ENCODE peak calls at places on chromosomes 4 and X, in six cellular contexts. One of them, this sample, is unnamed.

GRCh38 chr4:176286728-176287127 is 17.7 kb upstream of the ASB5 start:
- DNase-seq in activated T-helper 1 cell treated with anti-CD3 and anti-CD28 coated beads, Interleukin-2, amount 50 U/mL, for 16 hours: no peak
- DNase-seq in left ventricle myocardium inferior: no peak
- DNase-seq in fibroblast of lung: no peak
- DNase-seq in Calu3: no peak
- DNase-seq in T47D: no peak
- DNase-seq in this sample: peak; percentile 89

GRCh38 chr4:38860788-38861424 is 4.3 kb upstream of the TLR6 start:
- DNase-seq in activated T-helper 1 cell treated with anti-CD3 and anti-CD28 coated beads, Interleukin-2, amount 50 U/mL, for 16 hours: peak; percentile 34
- DNase-seq in left ventricle myocardium inferior: peak; percentile 19
- DNase-seq in fibroblast of lung: no peak
- DNase-seq in Calu3: peak; percentile 45
- DNase-seq in T47D: peak; percentile 60
- DNase-seq in this sample: no peak

GRCh38 chrX:109914114-109914849 is 88.6 kb upstream of the TMEM164 start:
- DNase-seq in activated T-helper 1 cell treated with anti-CD3 and anti-CD28 coated beads, Interleukin-2, amount 50 U/mL, for 16 hours: no peak
- DNase-seq in left ventricle myocardium inferior: no peak
- DNase-seq in fibroblast of lung: no peak
- DNase-seq in Calu3: no peak
- DNase-seq in T47D: peak; percentile 36
- DNase-seq in this sample: no peak

GRCh38 chr4:147056951-147057630 is 111.4 kb upstream of the TTC29 start:
- DNase-seq in activated T-helper 1 cell treated with anti-CD3 and anti-CD28 coated beads, Interleukin-2, amount 50 U/mL, for 16 hours: no peak
- DNase-seq in left ventricle myocardium inferior: no peak
- DNase-seq in fibroblast of lung: peak; percentile 39
- DNase-seq in Calu3: no peak
- DNase-seq in T47D: peak; percentile 4
- DNase-seq in this sample: no peak

GRCh38 chr4:150986085-150986484 is 29.0 kb downstream of the LRBA start:
- DNase-seq in activated T-helper 1 cell treated with anti-CD3 and anti-CD28 coated beads, Interleukin-2, amount 50 U/mL, for 16 hours: no peak
- DNase-seq in left ventricle myocardium inferior: no peak
- DNase-seq in fibroblast of lung: no peak
- DNase-seq in Calu3: no peak
- DNase-seq in T47D: no peak
- DNase-seq in this sample: no peak

GRCh38 chr4:142846105-142846728 is at the start of gene INPP4B:
- DNase-seq in activated T-helper 1 cell treated with anti-CD3 and anti-CD28 coated beads, Interleukin-2, amount 50 U/mL, for 16 hours: peak; percentile 19
- DNase-seq in left ventricle myocardium inferior: peak; percentile 53
- DNase-seq in fibroblast of lung: peak; percentile 76
- DNase-seq in Calu3: peak; percentile 53
- DNase-seq in T47D: peak; percentile 61
- DNase-seq in this sample: peak; percentile 25

GRCh38 chr4:95204267-95204835 is 344.4 kb downstream of the UNC5C start:
- DNase-seq in activated T-helper 1 cell treated with anti-CD3 and anti-CD28 coated beads, Interleukin-2, amount 50 U/mL, for 16 hours: no peak
- DNase-seq in left ventricle myocardium inferior: no peak
- DNase-seq in fibroblast of lung: peak; percentile 72
- DNase-seq in Calu3: no peak
- DNase-seq in T47D: no peak
- DNase-seq in this sample: no peak

GRCh38 chr4:174222266-174222872 is 61.1 kb downstream of the FBXO8 start:
- DNase-seq in activated T-helper 1 cell treated with anti-CD3 and anti-CD28 coated beads, Interleukin-2, amount 50 U/mL, for 16 hours: no peak
- DNase-seq in left ventricle myocardium inferior: no peak
- DNase-seq in fibroblast of lung: peak; percentile 15
- DNase-seq in Calu3: peak; percentile 12
- DNase-seq in T47D: peak; percentile 32
- DNase-seq in this sample: no peak

GRCh38 chrX:8988456-8988855 is 45.5 kb downstream of the FAM9B start:
- DNase-seq in activated T-helper 1 cell treated with anti-CD3 and anti-CD28 coated beads, Interleukin-2, amount 50 U/mL, for 16 hours: no peak
- DNase-seq in left ventricle myocardium inferior: peak; percentile 17
- DNase-seq in fibroblast of lung: peak; percentile 45
- DNase-seq in Calu3: peak; percentile 3
- DNase-seq in T47D: peak; percentile 4
- DNase-seq in this sample: no peak

GRCh38 chr4:41661447-41662076 is 87.0 kb downstream of the PHOX2B start:
- DNase-seq in activated T-helper 1 cell treated with anti-CD3 and anti-CD28 coated beads, Interleukin-2, amount 50 U/mL, for 16 hours: no peak
- DNase-seq in left ventricle myocardium inferior: peak; percentile 56
- DNase-seq in fibroblast of lung: peak; percentile 30
- DNase-seq in Calu3: peak; percentile 56
- DNase-seq in T47D: peak; percentile 65
- DNase-seq in this sample: no peak

GRCh38 chr4:40991908-40992307 is 222.4 kb downstream of the APBB2 start:
- DNase-seq in activated T-helper 1 cell treated with anti-CD3 and anti-CD28 coated beads, Interleukin-2, amount 50 U/mL, for 16 hours: no peak
- DNase-seq in left ventricle myocardium inferior: no peak
- DNase-seq in fibroblast of lung: peak; percentile 27
- DNase-seq in Calu3: no peak
- DNase-seq in T47D: no peak
- DNase-seq in this sample: no peak

GRCh38 chr4:109128589-109128988 is 173.9 kb downstream of the COL25A1 start:
- DNase-seq in activated T-helper 1 cell treated with anti-CD3 and anti-CD28 coated beads, Interleukin-2, amount 50 U/mL, for 16 hours: no peak
- DNase-seq in left ventricle myocardium inferior: no peak
- DNase-seq in fibroblast of lung: no peak
- DNase-seq in Calu3: no peak
- DNase-seq in T47D: no peak
- DNase-seq in this sample: no peak

GRCh38 chrX:41559235-41559634 is 112.1 kb downstream of the NYX start:
- DNase-seq in activated T-helper 1 cell treated with anti-CD3 and anti-CD28 coated beads, Interleukin-2, amount 50 U/mL, for 16 hours: no peak
- DNase-seq in left ventricle myocardium inferior: no peak
- DNase-seq in fibroblast of lung: no peak
- DNase-seq in Calu3: no peak
- DNase-seq in T47D: no peak
- DNase-seq in this sample: no peak

GRCh38 chr4:128371004-128371777 is 83.6 kb upstream of the PGRMC2 start:
- DNase-seq in activated T-helper 1 cell treated with anti-CD3 and anti-CD28 coated beads, Interleukin-2, amount 50 U/mL, for 16 hours: no peak
- DNase-seq in left ventricle myocardium inferior: no peak
- DNase-seq in fibroblast of lung: peak; percentile 85
- DNase-seq in Calu3: no peak
- DNase-seq in T47D: no peak
- DNase-seq in this sample: no peak

GRCh38 chr4:167282171-167282864 is 48.0 kb upstream of the SPOCK3 start:
- DNase-seq in activated T-helper 1 cell treated with anti-CD3 and anti-CD28 coated beads, Interleukin-2, amount 50 U/mL, for 16 hours: no peak
- DNase-seq in left ventricle myocardium inferior: no peak
- DNase-seq in fibroblast of lung: peak; percentile 37
- DNase-seq in Calu3: no peak
- DNase-seq in T47D: no peak
- DNase-seq in this sample: no peak

GRCh38 chr4:159146007-159146330 is 43.1 kb downstream of the RAPGEF2 start:
- DNase-seq in activated T-helper 1 cell treated with anti-CD3 and anti-CD28 coated beads, Interleukin-2, amount 50 U/mL, for 16 hours: no peak
- DNase-seq in left ventricle myocardium inferior: no peak
- DNase-seq in fibroblast of lung: no peak
- DNase-seq in Calu3: no peak
- DNase-seq in T47D: no peak
- DNase-seq in this sample: no peak

GRCh38 chr4:145452447-145453162 is 29.0 kb upstream of the SMAD1 start:
- DNase-seq in activated T-helper 1 cell treated with anti-CD3 and anti-CD28 coated beads, Interleukin-2, amount 50 U/mL, for 16 hours: no peak
- DNase-seq in left ventricle myocardium inferior: no peak
- DNase-seq in fibroblast of lung: peak; percentile 1
- DNase-seq in Calu3: no peak
- DNase-seq in T47D: no peak
- DNase-seq in this sample: no peak

GRCh38 chrX:17377047-17377692 is 2.2 kb downstream of the NHS start:
- DNase-seq in activated T-helper 1 cell treated with anti-CD3 and anti-CD28 coated beads, Interleukin-2, amount 50 U/mL, for 16 hours: no peak
- DNase-seq in left ventricle myocardium inferior: peak; percentile 17
- DNase-seq in fibroblast of lung: peak; percentile 68
- DNase-seq in Calu3: peak; percentile 56
- DNase-seq in T47D: no peak
- DNase-seq in this sample: no peak

GRCh38 chr4:111631157-111631999 is 513.9 kb upstream of the FAM241A start:
- DNase-seq in activated T-helper 1 cell treated with anti-CD3 and anti-CD28 coated beads, Interleukin-2, amount 50 U/mL, for 16 hours: no peak
- DNase-seq in left ventricle myocardium inferior: no peak
- DNase-seq in fibroblast of lung: peak; percentile 21
- DNase-seq in Calu3: no peak
- DNase-seq in T47D: peak; percentile 36
- DNase-seq in this sample: no peak

GRCh38 chr4:75497133-75497532 is 17.1 kb downstream of the RCHY1 start:
- DNase-seq in activated T-helper 1 cell treated with anti-CD3 and anti-CD28 coated beads, Interleukin-2, amount 50 U/mL, for 16 hours: no peak
- DNase-seq in left ventricle myocardium inferior: no peak
- DNase-seq in fibroblast of lung: peak; percentile 36
- DNase-seq in Calu3: no peak
- DNase-seq in T47D: peak; percentile 18
- DNase-seq in this sample: no peak

GRCh38 chrX:49844622-49845021 is 15.5 kb downstream of the PAGE4 start:
- DNase-seq in activated T-helper 1 cell treated with anti-CD3 and anti-CD28 coated beads, Interleukin-2, amount 50 U/mL, for 16 hours: no peak
- DNase-seq in left ventricle myocardium inferior: no peak
- DNase-seq in fibroblast of lung: no peak
- DNase-seq in Calu3: no peak
- DNase-seq in T47D: no peak
- DNase-seq in this sample: no peak

GRCh38 chr4:119697887-119698393 is 69.3 kb upstream of the PDE5A start:
- DNase-seq in activated T-helper 1 cell treated with anti-CD3 and anti-CD28 coated beads, Interleukin-2, amount 50 U/mL, for 16 hours: no peak
- DNase-seq in left ventricle myocardium inferior: no peak
- DNase-seq in fibroblast of lung: no peak
- DNase-seq in Calu3: peak; percentile 20
- DNase-seq in T47D: no peak
- DNase-seq in this sample: no peak

GRCh38 chrX:103831342-103831802 is 685 bp downstream of the RAB9B start:
- DNase-seq in activated T-helper 1 cell treated with anti-CD3 and anti-CD28 coated beads, Interleukin-2, amount 50 U/mL, for 16 hours: no peak
- DNase-seq in left ventricle myocardium inferior: no peak
- DNase-seq in fibroblast of lung: no peak
- DNase-seq in Calu3: peak; percentile 69
- DNase-seq in T47D: peak; percentile 49
- DNase-seq in this sample: no peak

GRCh38 chrX:78652971-78653822 is 5.9 kb downstream of the RTL3 start:
- DNase-seq in activated T-helper 1 cell treated with anti-CD3 and anti-CD28 coated beads, Interleukin-2, amount 50 U/mL, for 16 hours: no peak
- DNase-seq in left ventricle myocardium inferior: no peak
- DNase-seq in fibroblast of lung: peak; percentile 92
- DNase-seq in Calu3: peak; percentile 11
- DNase-seq in T47D: no peak
- DNase-seq in this sample: no peak

GRCh38 chrX:46180258-46180687 is 364.9 kb downstream of the ZNF674 start:
- DNase-seq in activated T-helper 1 cell treated with anti-CD3 and anti-CD28 coated beads, Interleukin-2, amount 50 U/mL, for 16 hours: no peak
- DNase-seq in left ventricle myocardium inferior: no peak
- DNase-seq in fibroblast of lung: peak; percentile 98
- DNase-seq in Calu3: peak; percentile 48
- DNase-seq in T47D: no peak
- DNase-seq in this sample: no peak

GRCh38 chr4:110798682-110799081 is 175.8 kb upstream of the PITX2 start:
- DNase-seq in activated T-helper 1 cell treated with anti-CD3 and anti-CD28 coated beads, Interleukin-2, amount 50 U/mL, for 16 hours: no peak
- DNase-seq in left ventricle myocardium inferior: no peak
- DNase-seq in fibroblast of lung: no peak
- DNase-seq in Calu3: no peak
- DNase-seq in T47D: peak; percentile 27
- DNase-seq in this sample: no peak

GRCh38 chr4:174681723-174682300 is 147.2 kb downstream of the GLRA3 start:
- DNase-seq in activated T-helper 1 cell treated with anti-CD3 and anti-CD28 coated beads, Interleukin-2, amount 50 U/mL, for 16 hours: no peak
- DNase-seq in left ventricle myocardium inferior: no peak
- DNase-seq in fibroblast of lung: peak; percentile 75
- DNase-seq in Calu3: no peak
- DNase-seq in T47D: no peak
- DNase-seq in this sample: no peak

GRCh38 chr4:72843466-72843865 is 226.1 kb downstream of the COX18 start:
- DNase-seq in activated T-helper 1 cell treated with anti-CD3 and anti-CD28 coated beads, Interleukin-2, amount 50 U/mL, for 16 hours: no peak
- DNase-seq in left ventricle myocardium inferior: no peak
- DNase-seq in fibroblast of lung: peak; percentile 42
- DNase-seq in Calu3: no peak
- DNase-seq in T47D: no peak
- DNase-seq in this sample: no peak

GRCh38 chr4:159447296-159447695 is 344.4 kb downstream of the RAPGEF2 start:
- DNase-seq in activated T-helper 1 cell treated with anti-CD3 and anti-CD28 coated beads, Interleukin-2, amount 50 U/mL, for 16 hours: no peak
- DNase-seq in left ventricle myocardium inferior: no peak
- DNase-seq in fibroblast of lung: peak; percentile 43
- DNase-seq in Calu3: no peak
- DNase-seq in T47D: no peak
- DNase-seq in this sample: no peak

GRCh38 chrX:41384041-41384705 is 50.2 kb downstream of the DDX3X start:
- DNase-seq in activated T-helper 1 cell treated with anti-CD3 and anti-CD28 coated beads, Interleukin-2, amount 50 U/mL, for 16 hours: peak; percentile 34
- DNase-seq in left ventricle myocardium inferior: peak; percentile 68
- DNase-seq in fibroblast of lung: peak; percentile 79
- DNase-seq in Calu3: peak; percentile 82
- DNase-seq in T47D: no peak
- DNase-seq in this sample: no peak

GRCh38 chr4:164467493-164467892 is 286.4 kb upstream of the SMIM31 start:
- DNase-seq in activated T-helper 1 cell treated with anti-CD3 and anti-CD28 coated beads, Interleukin-2, amount 50 U/mL, for 16 hours: no peak
- DNase-seq in left ventricle myocardium inferior: no peak
- DNase-seq in fibroblast of lung: no peak
- DNase-seq in Calu3: no peak
- DNase-seq in T47D: no peak
- DNase-seq in this sample: no peak

GRCh38 chrX:115525486-115525885 is 35.5 kb upstream of the PLS3 start:
- DNase-seq in activated T-helper 1 cell treated with anti-CD3 and anti-CD28 coated beads, Interleukin-2, amount 50 U/mL, for 16 hours: no peak
- DNase-seq in left ventricle myocardium inferior: no peak
- DNase-seq in fibroblast of lung: no peak
- DNase-seq in Calu3: no peak
- DNase-seq in T47D: no peak
- DNase-seq in this sample: no peak